ENCODE peak calls at places on chromosome 5, in four cellular contexts. V is GM23248, Z is hepatocyte, A is mesendoderm. I is an unnamed sample.

GRCh38 chr5:124639095-124639665 is 107.3 kb downstream of the ZNF608 start:
- DNase-seq in V (no peak), Z (no peak), A (peak; percentile 97), I (peak; percentile 86)

GRCh38 chr5:142697356-142697807 is 11.5 kb upstream of the FGF1 start:
- DNase-seq in V (peak; percentile 81), Z (peak; percentile 33), A (peak; percentile 21), I (no peak)

GRCh38 chr5:103469288-103470065 is 93.1 kb downstream of the NUDT12 start:
- DNase-seq in V (peak; percentile 68), Z (no peak), A (no peak), I (no peak)

GRCh38 chr5:126234563-126235195 is 188.5 kb upstream of the GRAMD2B start:
- DNase-seq in V (peak; percentile 24), Z (peak; percentile 24), A (peak; percentile 80), I (peak; percentile 78)

GRCh38 chr5:1670342-1670741 is 129.3 kb downstream of the MRPL36 start:
- DNase-seq in V (peak; percentile 68), Z (no peak), A (no peak), I (no peak)

GRCh38 chr5:52620315-52620714 is 167.4 kb upstream of the ITGA1 start:
- DNase-seq in V (no peak), Z (no peak), A (no peak), I (no peak)

GRCh38 chr5:669111-669841 is 23.9 kb downstream of the TPPP start:
- DNase-seq in V (peak; percentile 42), Z (peak; percentile 43), A (peak; percentile 49), I (peak; percentile 80)

GRCh38 chr5:169050146-169050571 is 250.8 kb downstream of the SLIT3 start:
- DNase-seq in V (peak; percentile 81), Z (no peak), A (peak; percentile 23), I (no peak)

GRCh38 chr5:76641514-76642120 is 18.4 kb upstream of the F2RL2 start:
- DNase-seq in V (peak; percentile 74), Z (peak; percentile 77), A (peak; percentile 76), I (peak; percentile 90)

GRCh38 chr5:24347206-24347605 is 297.6 kb downstream of the CDH10 start:
- DNase-seq in V (peak; percentile 29), Z (no peak), A (no peak), I (no peak)

GRCh38 chr5:101728933-101729332 is 567.2 kb downstream of the SLCO4C1 start:
- DNase-seq in V (peak; percentile 2), Z (no peak), A (peak; percentile 46), I (peak; percentile 60)

GRCh38 chr5:102867999-102868662 is 113.0 kb downstream of the PAM start:
- DNase-seq in V (peak; percentile 64), Z (no peak), A (no peak), I (no peak)

GRCh38 chr5:73337586-73337985 is 111.0 kb downstream of the FOXD1 start:
- DNase-seq in V (no peak), Z (no peak), A (no peak), I (no peak)

GRCh38 chr5:75461679-75462078 is 49.8 kb downstream of the CERT1 start:
- DNase-seq in V (peak; percentile 79), Z (no peak), A (no peak), I (no peak)

GRCh38 chr5:1254196-1254595 is 29.0 kb downstream of the SLC6A18 start:
- DNase-seq in V (no peak), Z (no peak), A (no peak), I (no peak)

GRCh38 chr5:65485405-65485804 is 3.7 kb upstream of the ADAMTS6 start:
- DNase-seq in V (no peak), Z (no peak), A (no peak), I (no peak)

GRCh38 chr5:93620487-93621339 is 37.7 kb downstream of the NR2F1 start:
- DNase-seq in V (peak; percentile 85), Z (peak; percentile 85), A (peak; percentile 89), I (peak; percentile 88)

GRCh38 chr5:93789173-93790070 is 48.0 kb upstream of the POU5F2 start:
- DNase-seq in V (peak; percentile 85), Z (no peak), A (peak; percentile 31), I (no peak)

GRCh38 chr5:73321757-73322452 is 126.7 kb downstream of the FOXD1 start:
- DNase-seq in V (peak; percentile 96), Z (no peak), A (no peak), I (no peak)

GRCh38 chr5:170496629-170497028 is 7.2 kb upstream of the KCNIP1 start:
- DNase-seq in V (no peak), Z (no peak), A (no peak), I (no peak)

GRCh38 chr5:81544351-81545001 is 150.5 kb upstream of the ACOT12 start:
- DNase-seq in V (no peak), Z (peak; percentile 47), A (no peak), I (no peak)

GRCh38 chr5:81545911-81546310 is 152.0 kb upstream of the ACOT12 start:
- DNase-seq in V (no peak), Z (no peak), A (no peak), I (no peak)

GRCh38 chr5:81537905-81538535 is 144.1 kb upstream of the ACOT12 start:
- DNase-seq in V (no peak), Z (no peak), A (no peak), I (no peak)

DNA sequence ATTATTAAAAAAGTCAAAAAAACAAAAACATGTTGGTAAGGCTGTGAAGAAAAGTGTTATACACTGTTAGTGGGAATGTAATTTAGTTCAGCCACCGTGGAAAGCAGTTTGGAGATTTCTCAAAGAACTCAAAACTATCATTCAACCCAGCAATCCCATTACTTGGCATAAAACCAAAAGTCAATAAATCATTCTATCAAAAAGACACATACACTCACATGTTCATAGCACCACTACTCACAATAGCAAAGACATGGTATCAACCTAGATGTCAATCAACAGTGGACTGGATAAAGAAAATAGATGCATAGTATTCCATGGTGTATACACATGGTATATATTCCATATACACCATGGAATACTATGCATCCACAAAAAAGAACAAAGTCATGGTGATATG is 148.3 kb upstream of the ACOT12 start:
- DNase-seq in V (no peak), Z (no peak), A (no peak), I (no peak)
- H3K27ac ChIP-seq in V (no peak overlapping the region), Z (no peak overlapping the region), A (no peak overlapping the region), I (no peak overlapping the region)

GRCh38 chr5:61479850-61480614 is 148.0 kb downstream of the ZSWIM6 start:
- DNase-seq in V (no peak), Z (no peak), A (no peak), I (no peak)
- H3K79me2 ChIP-seq in V (peaks cover 97% of the 10 kb centered on the region), Z (peaks cover 84% of the 10 kb centered on the region), A (peaks cover 1% of the 10 kb centered on the region), I (no peaks in the 10 kb centered on the region)

DNA sequence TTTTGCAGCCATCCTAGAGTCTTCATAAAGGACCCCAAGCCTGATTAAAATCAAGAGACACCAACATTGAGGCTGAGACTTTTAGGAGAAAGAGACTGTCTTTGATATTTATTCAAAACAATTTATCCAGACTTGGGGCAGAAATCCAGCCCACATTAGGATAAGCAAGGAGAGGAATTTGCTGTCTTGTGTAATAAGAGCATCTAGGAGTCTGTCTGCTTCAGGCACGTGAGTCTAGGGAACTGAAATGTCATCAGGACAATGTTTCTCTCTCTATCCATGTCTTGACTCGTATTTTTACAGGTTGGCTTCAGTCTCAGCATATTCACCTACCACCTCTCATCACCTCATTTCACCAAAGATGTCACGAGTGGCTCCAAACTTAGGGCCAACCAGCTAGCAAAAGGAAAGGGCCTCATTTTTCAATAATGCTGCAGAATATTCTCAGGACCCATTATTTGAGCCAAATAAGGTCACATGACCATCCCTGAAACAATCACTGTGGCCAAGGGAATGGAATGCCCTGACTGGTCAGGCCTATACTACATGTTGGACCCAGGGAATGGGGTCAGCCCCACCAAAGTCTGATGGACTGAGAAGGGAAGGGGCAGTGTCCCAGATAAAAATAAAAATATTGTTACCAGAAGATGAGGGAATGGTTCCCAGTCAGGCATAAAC is 70.3 kb upstream of the SAP30L start:
- DNase-seq in V (peak; percentile 58), Z (no peak), A (no peak), I (no peak)
- H3K27ac ChIP-seq in V (peak overlapping the region; percentile 24), Z (no peak overlapping the region), A (no peak overlapping the region), I (no peak overlapping the region)

GRCh38 chr5:7868773-7869473 is at the start of the genes FASTKD3 and MTRR:
- DNase-seq in V (peak; percentile 98), Z (peak; percentile 95), A (peak; percentile 92), I (peak; percentile 96)

GRCh38 chr5:7869474-7870136 is 657 bp downstream of the MTRR start:
- DNase-seq in V (peak; percentile 69), Z (peak; percentile 37), A (no peak), I (peak; percentile 19)

GRCh38 chr5:7868427-7868772 is 431 bp downstream of the FASTKD3 start:
- DNase-seq in V (no peak), Z (no peak), A (no peak), I (no peak)

GRCh38 chr5:7866194-7866593 is 2.6 kb downstream of the FASTKD3 start:
- DNase-seq in V (no peak), Z (no peak), A (no peak), I (no peak)

GRCh38 chr5:7867260-7867659 is 1.6 kb downstream of the FASTKD3 start:
- DNase-seq in V (no peak), Z (no peak), A (no peak), I (no peak)
- H3K79me2 ChIP-seq in V (peaks cover 62% of the 10 kb centered on the region), Z (peaks cover 47% of the 10 kb centered on the region), A (peaks cover 26% of the 10 kb centered on the region), I (peaks cover 48% of the 10 kb centered on the region)

DNA sequence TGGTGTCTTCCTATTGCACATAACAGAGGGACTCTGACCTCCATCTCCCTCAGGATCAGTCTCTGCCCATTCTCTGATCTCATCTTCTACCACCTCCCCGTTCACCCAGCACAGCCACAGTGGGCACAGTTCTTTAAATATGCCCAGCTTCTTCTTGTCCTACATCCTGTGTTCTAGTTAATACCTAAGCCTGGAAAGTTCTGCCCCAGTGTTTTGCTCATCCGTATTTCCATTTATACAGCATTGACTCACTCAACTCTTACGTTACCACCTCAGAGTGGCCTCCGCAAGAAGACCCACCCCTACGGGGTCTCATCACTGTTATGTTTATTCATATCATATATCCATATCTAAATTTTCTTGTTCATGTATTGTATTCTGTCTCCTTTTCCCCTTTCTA is 315.5 kb downstream of the ADGRV1 start:
- DNase-seq in V (no peak), Z (no peak), A (no peak), I (no peak)
- H3K27ac ChIP-seq in V (no peak overlapping the region), Z (no peak overlapping the region), A (no peak overlapping the region), I (no peak overlapping the region)

DNA sequence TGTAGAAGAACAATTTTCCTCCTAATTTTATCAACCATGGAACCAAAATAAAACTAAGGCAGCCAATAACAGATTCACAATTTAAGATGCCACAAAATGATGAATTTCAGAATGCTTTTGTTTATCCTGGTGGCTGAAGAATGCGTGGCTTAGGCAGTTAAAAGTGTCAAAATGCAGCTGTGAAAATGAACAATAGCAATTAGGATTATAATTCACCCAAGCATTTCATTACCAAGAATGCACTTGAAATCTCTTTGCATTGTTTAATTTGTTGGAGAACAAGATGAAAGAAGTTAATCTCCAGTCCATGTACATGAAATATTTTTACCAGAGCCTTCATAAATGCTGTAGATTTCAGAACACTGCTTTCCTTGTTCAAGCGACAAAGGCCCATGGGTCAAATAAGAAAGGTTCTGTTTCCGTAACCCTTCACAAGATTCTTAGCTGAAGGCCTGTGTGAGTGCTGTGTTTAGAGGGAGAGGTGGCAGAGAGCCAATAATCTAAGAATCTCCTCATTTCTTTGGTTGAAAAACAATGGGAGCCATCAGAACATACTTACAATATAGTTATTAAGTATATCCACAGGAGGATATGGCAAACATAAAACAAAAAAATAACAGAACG is 39.3 kb downstream of the CLINT1 start:
- DNase-seq in V (no peak), Z (no peak), A (no peak), I (no peak)
- H3K79me2 ChIP-seq in V (peaks cover 100% of the 10 kb centered on the region), Z (peaks cover 79% of the 10 kb centered on the region), A (peaks cover 9% of the 10 kb centered on the region), I (peaks cover 81% of the 10 kb centered on the region)